ENCODE peak calls at places on chromosome 3, in four cellular contexts. P is NCI-H1417, F is PC-3, C is B cell. W is an unnamed sample.

GRCh38 chr3:178201714-178202113 is 334.5 kb upstream of the KCNMB2 start:
- DNase-seq in P (no peak), C (no peak), F (no peak), W (no peak)

GRCh38 chr3:31093608-31093990 is 199.1 kb upstream of the GADL1 start:
- DNase-seq in F (no peak), C (no peak), P (no peak), W (no peak)

GRCh38 chr3:39485547-39485946 is 18.1 kb downstream of the MOBP start:
- DNase-seq in P (no peak), C (no peak), F (no peak), W (no peak)

GRCh38 chr3:184315871-184316661 is 1.7 kb downstream of the EIF4G1 start:
- DNase-seq in C (peak; percentile 56), F (peak; percentile 32), P (no peak), W (peak; percentile 34)

GRCh38 chr3:86239956-86240355 is 751.0 kb downstream of the VGLL3 start:
- DNase-seq in C (no peak), P (peak; percentile 79), F (no peak), W (no peak)

GRCh38 chr3:12759097-12759679 is at the start of gene TMEM40:
- DNase-seq in C (no peak), P (no peak), F (peak; percentile 85), W (no peak)

GRCh38 chr3:189233225-189233858 is 61.6 kb downstream of the TPRG1 start:
- DNase-seq in P (peak; percentile 85), F (peak; percentile 84), C (no peak), W (peak; percentile 75)

GRCh38 chr3:129228891-129229585 is 20.4 kb upstream of the COPG1 start:
- DNase-seq in C (no peak), F (peak; percentile 85), P (no peak), W (no peak)

GRCh38 chr3:152197937-152198336 is 70.8 kb upstream of the MBNL1 start:
- DNase-seq in F (no peak), P (no peak), C (no peak), W (no peak)

GRCh38 chr3:143036557-143036956 is 35.2 kb downstream of the U2SURP start:
- DNase-seq in P (no peak), C (no peak), F (no peak), W (no peak)

GRCh38 chr3:172156309-172156998 is 117.1 kb downstream of the FNDC3B start:
- DNase-seq in C (no peak), P (peak; percentile 60), F (no peak), W (no peak)

GRCh38 chr3:135513106-135514063 is 452.1 kb upstream of the PPP2R3A start:
- DNase-seq in F (peak; percentile 8), C (no peak), P (peak; percentile 5), W (no peak)

GRCh38 chr3:195565716-195566115 is 18.0 kb downstream of the APOD start:
- DNase-seq in P (peak; percentile 39), C (no peak), F (no peak), W (no peak)

GRCh38 chr3:136069933-136070332 is 104.4 kb downstream of the PPP2R3A start:
- DNase-seq in P (no peak), F (no peak), C (no peak), W (no peak)

GRCh38 chr3:72894941-72895552 is 7.2 kb downstream of the GXYLT2 start:
- DNase-seq in P (no peak), F (no peak), C (no peak), W (no peak)

GRCh38 chr3:10553586-10554235 is 48.3 kb upstream of the ATP2B2 start:
- DNase-seq in C (no peak), P (peak; percentile 38), F (no peak), W (peak; percentile 97)

GRCh38 chr3:16516695-16517481 is 3.4 kb upstream of the RFTN1 start:
- DNase-seq in P (peak; percentile 63), C (no peak), F (peak; percentile 63), W (peak; percentile 56)

GRCh38 chr3:138824114-138824506 is 10.6 kb downstream of the PIK3CB start:
- DNase-seq in C (no peak), F (peak; percentile 7), P (no peak), W (peak; percentile 82)